ENCODE peak calls at places on chromosomes 1 and 21, in five cellular contexts. W is IMR-90, U is gastrocnemius medialis, S is sigmoid colon, C is stomach. G is an unnamed sample.

GRCh38 chr21:46324390-46325072 is 575 bp downstream of the PCNT start:
- DNase-seq in W (peak), U (peak), S (peak), C (peak), G (peak)

GRCh38 chr1:207421078-207421477 is 33.0 kb upstream of the CR2 start:
- DNase-seq in W (no peak), U (no peak), S (no peak), C (no peak), G (no peak)

GRCh38 chr1:151947140-151947539 is 37.8 kb upstream of the THEM4 start:
- DNase-seq in W (no peak), U (no peak), S (no peak), C (no peak), G (no peak)

GRCh38 chr1:5810131-5810530 is 182.1 kb downstream of the NPHP4 start:
- DNase-seq in W (no peak), U (no peak), S (no peak), C (no peak), G (no peak)

GRCh38 chr21:20999567-21000169 is 1.5 kb downstream of the NCAM2 start:
- DNase-seq in W (peak), U (no peak), S (no peak), C (no peak), G (no peak)

GRCh38 chr1:243962541-243962940 is 88.5 kb upstream of the ZBTB18 start:
- DNase-seq in W (no peak), U (no peak), S (no peak), C (no peak), G (no peak)

GRCh38 chr1:230591676-230592075 is 50.6 kb upstream of the COG2 start:
- DNase-seq in W (no peak), U (no peak), S (no peak), C (no peak), G (no peak)

GRCh38 chr21:38486221-38486620 is 12.1 kb downstream of the ERG start:
- DNase-seq in W (peak), U (no peak), S (no peak), C (no peak), G (no peak)

GRCh38 chr1:156072251-156072650 is 10.0 kb downstream of the MEX3A start:
- DNase-seq in W (no peak), U (no peak), S (no peak), C (no peak), G (no peak)

GRCh38 chr1:37875833-37876232 is 16.4 kb upstream of the MTF1 start:
- DNase-seq in W (no peak), U (no peak), S (no peak), C (no peak), G (no peak)

GRCh38 chr1:182211364-182211763 is 149.9 kb upstream of the ZNF648 start:
- DNase-seq in W (no peak), U (no peak), S (no peak), C (no peak), G (no peak)

GRCh38 chr1:18203645-18204044 is 96.0 kb downstream of the IGSF21 start:
- DNase-seq in W (no peak), U (no peak), S (no peak), C (no peak), G (no peak)

GRCh38 chr1:87084247-87084836 is 169.9 kb downstream of the HS2ST1 start:
- DNase-seq in W (peak), U (no peak), S (no peak), C (no peak), G (no peak)

GRCh38 chr21:39137248-39138186 is 45.7 kb downstream of the PSMG1 start:
- DNase-seq in W (peak), U (no peak), S (no peak), C (no peak), G (no peak)

GRCh38 chr1:18147672-18148071 is 40.1 kb downstream of the IGSF21 start:
- DNase-seq in W (no peak), U (no peak), S (no peak), C (no peak), G (no peak)

GRCh38 chr1:4702927-4703326 is 48.5 kb downstream of the AJAP1 start:
- DNase-seq in W (no peak), U (peak), S (no peak), C (no peak), G (no peak)

GRCh38 chr21:38538353-38538752 is 40.1 kb upstream of the ERG start:
- DNase-seq in W (no peak), U (no peak), S (no peak), C (no peak), G (no peak)

GRCh38 chr1:159161001-159161718 is 10.3 kb upstream of the CADM3 start:
- DNase-seq in W (peak), U (peak), S (peak), C (peak), G (peak)

GRCh38 chr1:247409869-247410544 is 6.0 kb upstream of the NLRP3 start:
- DNase-seq in W (no peak), U (no peak), S (no peak), C (no peak), G (no peak)

GRCh38 chr1:98325646-98326441 is 335.7 kb upstream of the SNX7 start:
- DNase-seq in W (peak), U (peak), S (peak), C (peak), G (peak)

GRCh38 chr1:162822391-162823200 is 32.1 kb downstream of the HSD17B7 start:
- DNase-seq in W (no peak), U (no peak), S (peak), C (peak), G (no peak)

GRCh38 chr1:180951881-180952656 is 39.4 kb downstream of the KIAA1614 start:
- DNase-seq in W (no peak), U (peak), S (peak), C (no peak), G (no peak)

GRCh38 chr1:7587726-7588456 is 183.2 kb upstream of the VAMP3 start:
- DNase-seq in W (no peak), U (peak), S (peak), C (no peak), G (no peak)

GRCh38 chr1:8293141-8293540 is 24.8 kb upstream of the SLC45A1 start:
- DNase-seq in W (no peak), U (no peak), S (no peak), C (no peak), G (no peak)

GRCh38 chr1:16181887-16182719 is 26.2 kb upstream of the EPHA2 start:
- DNase-seq in W (peak), U (peak), S (peak), C (peak), G (peak)

GRCh38 chr21:15443740-15444117 is 286.1 kb upstream of the USP25 start:
- DNase-seq in W (no peak), U (no peak), S (no peak), C (no peak), G (no peak)

GRCh38 chr1:17903386-17903785 is 148.3 kb downstream of the ACTL8 start:
- DNase-seq in W (no peak), U (no peak), S (no peak), C (peak), G (peak)

GRCh38 chr21:43751955-43752591 is 24.0 kb downstream of the CSTB start:
- DNase-seq in W (no peak), U (no peak), S (no peak), C (no peak), G (no peak)
- TF ChIP-seq POLR2A in W (no peak), U (no peak), S (no peak), C (no peak), G (no peak)

DNA sequence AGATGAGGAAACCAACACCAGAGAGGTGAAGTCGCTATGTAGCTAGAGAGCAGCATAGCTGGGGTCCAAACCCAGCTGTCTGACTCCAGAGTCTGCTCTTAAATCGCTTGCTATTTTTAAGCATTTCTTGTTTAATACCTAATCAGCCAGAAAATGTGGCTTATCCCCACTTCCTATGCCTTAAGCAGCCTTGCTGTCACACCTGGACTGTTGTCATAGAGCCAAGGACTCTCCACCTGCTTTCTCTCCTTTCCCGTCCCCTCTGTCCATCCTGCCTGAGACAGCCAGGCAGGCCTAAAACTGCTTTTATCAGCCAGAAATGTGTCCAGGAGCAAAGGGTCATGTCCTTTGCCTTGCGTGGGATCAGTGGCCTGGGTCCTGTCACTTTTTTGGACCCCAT is 28.3 kb upstream of the EPHA8 start:
- DNase-seq in W (no peak), U (no peak), S (no peak), C (no peak), G (no peak)
- TF ChIP-seq POLR2A in W (no peak), U (no peak), S (no peak), C (no peak), G (no peak)

DNA sequence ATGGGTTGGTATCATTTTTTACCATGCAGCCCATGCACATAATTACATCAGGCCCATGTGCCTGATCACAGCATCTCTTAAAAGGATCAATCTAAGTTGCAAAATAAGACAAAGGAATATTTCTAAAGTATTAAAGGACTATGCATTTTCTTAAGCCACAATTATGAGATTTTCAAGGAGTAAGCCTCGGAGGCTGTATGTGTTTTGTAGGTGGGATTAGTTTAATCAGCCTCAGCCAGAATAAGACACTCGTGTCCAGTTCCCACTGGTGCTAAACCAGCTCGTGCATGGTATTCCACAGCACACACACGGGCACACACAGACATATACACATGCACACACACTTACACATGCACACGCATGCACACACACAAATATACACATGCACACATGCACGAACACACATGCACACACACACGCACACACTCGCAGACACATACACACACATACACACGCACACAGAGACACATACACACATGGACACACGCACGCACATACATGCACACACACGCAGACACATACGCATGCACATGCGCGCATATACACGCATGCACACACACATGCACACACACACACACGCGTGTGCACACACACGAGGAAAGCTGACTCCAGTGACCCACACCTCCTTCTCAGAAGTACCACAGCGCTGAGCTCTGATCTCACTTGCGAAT is 16.4 kb upstream of the PDE9A start:
- DNase-seq in W (no peak), U (no peak), S (no peak), C (no peak), G (no peak)
- TF ChIP-seq POLR2A in W (no peak), U (no peak), S (no peak), C (no peak), G (no peak)

GRCh38 chr1:47227370-47228232 is 4.4 kb downstream of the TAL1 start:
- DNase-seq in W (no peak), U (no peak), S (no peak), C (no peak), G (no peak)

GRCh38 chr1:47230692-47231313 is 1.2 kb downstream of the TAL1 start:
- DNase-seq in W (no peak), U (no peak), S (no peak), C (no peak), G (no peak)

GRCh38 chr1:47229884-47230691 is 1.9 kb downstream of the TAL1 start:
- DNase-seq in W (no peak), U (no peak), S (no peak), C (no peak), G (no peak)

GRCh38 chr1:47229031-47229831 is 2.8 kb downstream of the TAL1 start:
- DNase-seq in W (no peak), U (no peak), S (no peak), C (no peak), G (no peak)

GRCh38 chr1:47228644-47229030 is 3.4 kb downstream of the TAL1 start:
- DNase-seq in W (no peak), U (no peak), S (no peak), C (no peak), G (no peak)
- TF ChIP-seq POLR2A in W (no peak), U (peak), S (no peak), C (no peak), G (no peak)

GRCh38 chr1:1439550-1440261 is 4.2 kb downstream of the VWA1 start:
- DNase-seq in W (no peak), U (no peak), S (no peak), C (no peak), G (no peak)

GRCh38 chr1:1438531-1439381 is 3.3 kb downstream of the VWA1 start:
- DNase-seq in W (no peak), U (no peak), S (no peak), C (no peak), G (no peak)

GRCh38 chr1:1437033-1437903 is 1.8 kb downstream of the VWA1 start:
- DNase-seq in W (no peak), U (no peak), S (no peak), C (no peak), G (no peak)

GRCh38 chr1:1436634-1437032 is 1.1 kb downstream of the VWA1 start:
- DNase-seq in W (no peak), U (no peak), S (no peak), C (no peak), G (no peak)

DNA sequence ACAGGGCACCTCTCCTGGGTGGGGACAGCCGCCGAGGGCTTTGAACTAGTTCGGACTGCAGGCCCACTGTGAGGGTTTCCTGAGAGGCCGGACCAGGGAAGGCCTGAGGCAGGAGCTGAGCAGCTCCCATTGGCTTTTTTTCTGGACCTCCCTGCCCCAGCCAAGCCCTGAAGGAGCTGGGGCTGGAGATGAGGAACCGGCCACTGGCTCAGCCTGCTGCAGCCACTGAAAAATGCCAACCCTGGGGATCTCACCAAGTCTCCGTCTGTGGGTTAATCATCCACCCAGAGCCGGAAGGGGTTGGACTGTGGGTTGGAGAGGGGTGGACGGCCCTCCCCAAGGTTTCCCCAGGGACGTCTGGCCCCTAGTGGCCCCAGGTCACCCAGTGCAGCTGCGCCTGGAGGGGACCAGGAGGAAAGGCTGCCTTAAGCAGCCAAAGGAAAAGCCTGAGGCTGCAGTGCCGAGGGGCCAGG is 2.5 kb downstream of the VWA1 start:
- DNase-seq in W (no peak), U (no peak), S (no peak), C (peak), G (no peak)
- TF ChIP-seq POLR2A in W (no peak), U (no peak), S (no peak), C (no peak), G (no peak)

DNA sequence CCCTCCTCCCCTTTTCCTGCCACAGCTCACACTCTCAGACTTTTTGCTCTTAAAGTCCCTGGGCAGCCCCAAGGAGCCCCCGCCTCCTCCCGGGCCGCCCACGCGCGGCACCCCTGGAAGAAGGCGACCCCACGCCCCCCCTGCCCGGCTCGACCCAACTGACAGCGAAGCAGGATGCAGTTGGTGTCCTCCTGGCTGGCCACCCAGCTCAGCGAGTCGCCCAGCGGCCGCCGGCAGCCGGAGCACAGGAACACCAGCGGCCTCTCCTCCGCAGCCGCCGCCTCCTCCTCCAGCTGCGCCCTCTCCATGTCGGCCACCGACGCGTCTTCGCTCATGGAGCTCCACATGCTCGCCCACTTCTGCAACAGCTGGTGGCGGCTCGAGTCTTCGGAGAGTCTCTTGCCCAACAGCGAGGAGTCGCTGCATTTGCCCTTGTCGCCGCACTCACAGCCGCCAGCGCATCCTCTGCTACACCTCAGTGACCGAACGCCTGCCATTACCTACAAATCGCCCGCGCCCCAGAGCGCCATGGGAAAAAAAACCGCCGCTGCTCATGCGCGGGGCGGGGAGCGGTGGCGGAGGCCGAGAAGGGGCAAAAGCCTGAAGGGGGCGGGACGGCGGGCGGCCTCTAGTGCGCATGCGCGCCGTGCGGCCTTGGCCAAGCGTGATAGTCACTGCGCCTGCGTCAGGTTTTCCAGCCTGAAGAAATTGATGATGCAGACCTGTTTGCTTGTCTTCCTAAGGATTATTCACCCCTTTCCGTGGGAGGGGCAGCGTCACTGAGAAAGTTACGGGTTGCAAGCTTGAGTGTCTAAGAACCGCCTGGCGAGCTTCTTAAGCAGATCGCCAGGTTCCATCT is at the start of gene MIS18A:
- DNase-seq in W (peak), U (peak), S (peak), C (peak), G (peak)
- TF ChIP-seq POLR2A in W (peak), U (peak), S (no peak), C (no peak), G (no peak)

GRCh38 chr21:25566645-25567044 is 40.6 kb downstream of the MRPL39 start:
- DNase-seq in W (no peak), U (no peak), S (no peak), C (no peak), G (no peak)
- TF ChIP-seq POLR2A in W (no peak), U (no peak), S (no peak), C (no peak), G (no peak)

DNA sequence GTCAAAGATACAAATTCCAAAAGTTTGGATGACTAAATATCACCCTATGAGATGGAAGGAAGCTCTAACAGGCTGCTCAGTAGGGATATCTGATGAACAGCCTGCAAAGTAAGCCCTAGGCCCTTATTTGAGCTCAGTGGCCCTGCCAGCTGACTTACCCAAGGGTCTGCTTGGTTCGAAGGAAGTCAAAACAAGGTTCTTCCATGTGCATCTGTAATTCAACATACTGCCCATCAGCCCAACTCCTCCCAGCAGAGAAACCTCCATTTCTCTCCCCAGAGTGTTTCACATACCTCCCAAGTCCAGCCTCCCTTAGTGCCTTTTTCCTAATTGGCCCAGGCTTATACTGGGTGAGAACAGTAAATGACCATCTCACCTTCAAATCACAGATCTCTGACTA is 86.6 kb downstream of the NRDC start:
- DNase-seq in W (no peak), U (no peak), S (no peak), C (no peak), G (no peak)
- TF ChIP-seq POLR2A in W (no peak), U (no peak), S (no peak), C (no peak), G (no peak)

GRCh38 chr1:219329606-219330005 is 155.9 kb downstream of the LYPLAL1 start:
- DNase-seq in W (peak), U (no peak), S (no peak), C (no peak), G (no peak)
- TF ChIP-seq POLR2A in W (no peak), U (no peak), S (no peak), C (no peak), G (no peak)

GRCh38 chr1:65066766-65067490 is 81.1 kb upstream of the AK4 start:
- DNase-seq in W (peak), U (peak), S (peak), C (peak), G (peak)
- TF ChIP-seq POLR2A in W (no peak), U (peak), S (peak), C (peak), G (no peak)

G was measured in lower leg skin.